ENCODE peak calls at places on chromosome 4, in nine cellular contexts. E is fibroblast of pulmonary artery, U is cardiac fibroblast, Q is heart right ventricle, V is neural progenitor cell, Z is pancreas, T is uterus, L is cardiac muscle cell, P is astrocyte. C is an unnamed sample.

GRCh38 chr4:169070895-169071218 is 60.8 kb upstream of the CBR4 start:
- DNase-seq in E (peak; percentile 36), U (peak; percentile 62), Q (no peak), V (no peak), Z (peak; percentile 30), T (no peak), L (no peak), P (peak; percentile 53), C (no peak)

GRCh38 chr4:89685277-89685676 is 151.7 kb downstream of the SNCA start:
- DNase-seq in E (no peak), U (no peak), Q (no peak), V (no peak), Z (no peak), T (no peak), L (no peak), P (no peak), C (no peak)

GRCh38 chr4:156718226-156718625 is 253.4 kb downstream of the PDGFC start:
- DNase-seq in E (peak; percentile 9), U (no peak), Q (no peak), V (no peak), Z (no peak), T (no peak), L (no peak), P (peak; percentile 10), C (no peak)

GRCh38 chr4:25769251-25769650 is 93.5 kb downstream of the SEL1L3 start:
- DNase-seq in E (peak; percentile 42), U (peak; percentile 47), Q (peak; percentile 28), V (no peak), Z (no peak), T (no peak), L (peak; percentile 18), P (peak; percentile 26), C (peak; percentile 63)

GRCh38 chr4:83890231-83890630 is 354.3 kb downstream of the GPAT3 start:
- DNase-seq in E (peak; percentile 17), U (peak; percentile 54), Q (no peak), V (no peak), Z (no peak), T (no peak), L (no peak), P (peak; percentile 73), C (peak; percentile 37)

GRCh38 chr4:152937535-152938236 is 1.6 kb downstream of the FHDC1 start:
- DNase-seq in E (no peak), U (peak; percentile 47), Q (peak; percentile 23), V (peak; percentile 61), Z (peak; percentile 38), T (no peak), L (peak; percentile 37), P (peak; percentile 34), C (peak; percentile 33)

GRCh38 chr4:32775049-32775448 is 2054.9 kb downstream of the PCDH7 start:
- DNase-seq in E (peak; percentile 48), U (peak; percentile 0), Q (no peak), V (peak; percentile 57), Z (no peak), T (no peak), L (peak; percentile 50), P (no peak), C (peak; percentile 11)

GRCh38 chr4:98586634-98587354 is 71.6 kb downstream of the TSPAN5 start:
- DNase-seq in E (no peak), U (no peak), Q (no peak), V (no peak), Z (no peak), T (no peak), L (no peak), P (no peak), C (no peak)

GRCh38 chr4:139913398-139913990 is 240.5 kb downstream of the MAML3 start:
- DNase-seq in E (peak; percentile 69), U (peak; percentile 46), Q (no peak), V (no peak), Z (peak; percentile 57), T (no peak), L (no peak), P (peak; percentile 36), C (peak; percentile 56)

GRCh38 chr4:133130171-133130570 is 18.9 kb upstream of the PCDH10 start:
- DNase-seq in E (peak; percentile 80), U (peak; percentile 59), Q (no peak), V (no peak), Z (no peak), T (no peak), L (no peak), P (peak; percentile 85), C (no peak)

GRCh38 chr4:155837203-155837796 is 28.8 kb downstream of the ASIC5 start:
- DNase-seq in E (no peak), U (no peak), Q (no peak), V (no peak), Z (no peak), T (no peak), L (no peak), P (no peak), C (no peak)

GRCh38 chr4:84498203-84499026 is 677 bp downstream of the NKX6-1 start:
- DNase-seq in E (peak; percentile 26), U (peak; percentile 27), Q (no peak), V (peak; percentile 70), Z (no peak), T (no peak), L (peak; percentile 49), P (peak; percentile 13), C (peak; percentile 37)

GRCh38 chr4:103046416-103047290 is 27.1 kb upstream of the SLC9B1 start:
- DNase-seq in E (peak; percentile 68), U (peak; percentile 67), Q (peak; percentile 18), V (peak; percentile 71), Z (no peak), T (no peak), L (peak; percentile 63), P (peak; percentile 14), C (peak; percentile 58)

GRCh38 chr4:188826393-188826792 is 687.2 kb downstream of the TRIML1 start:
- DNase-seq in E (no peak), U (no peak), Q (no peak), V (no peak), Z (no peak), T (no peak), L (no peak), P (no peak), C (no peak)

GRCh38 chr4:8307126-8307525 is 37.6 kb downstream of the HTRA3 start:
- DNase-seq in E (no peak), U (no peak), Q (no peak), V (no peak), Z (no peak), T (peak; percentile 15), L (no peak), P (no peak), C (no peak)

GRCh38 chr4:16516796-16517413 is 290.6 kb upstream of the TAPT1 start:
- DNase-seq in E (peak; percentile 82), U (peak; percentile 72), Q (peak; percentile 41), V (peak; percentile 27), Z (peak; percentile 24), T (peak; percentile 78), L (peak; percentile 70), P (peak; percentile 62), C (peak; percentile 83)
- TF ChIP-seq CTCF in E (peak; percentile 50), U (peak; percentile 40), Q (no peak), V (peak; percentile 33), Z (no peak), T (peak; percentile 64), L (peak; percentile 63), P (peak; percentile 28), C (peak; percentile 58)

GRCh38 chr4:186844059-186844681 is 120.5 kb upstream of the FAT1 start:
- DNase-seq in E (peak; percentile 72), U (peak; percentile 57), Q (no peak), V (peak; percentile 86), Z (no peak), T (peak; percentile 24), L (no peak), P (peak; percentile 62), C (peak; percentile 65)

GRCh38 chr4:186838295-186838694 is 114.6 kb upstream of the FAT1 start:
- DNase-seq in E (no peak), U (no peak), Q (no peak), V (no peak), Z (no peak), T (no peak), L (no peak), P (no peak), C (no peak)

GRCh38 chr4:186839122-186840037 is 115.7 kb upstream of the FAT1 start:
- DNase-seq in E (peak; percentile 89), U (peak; percentile 82), Q (peak; percentile 8), V (no peak), Z (peak; percentile 20), T (peak; percentile 23), L (no peak), P (peak; percentile 83), C (peak; percentile 86)

GRCh38 chr4:186840771-186841301 is 117.2 kb upstream of the FAT1 start:
- DNase-seq in E (no peak), U (peak; percentile 25), Q (peak; percentile 11), V (no peak), Z (no peak), T (peak; percentile 23), L (no peak), P (no peak), C (no peak)

DNA sequence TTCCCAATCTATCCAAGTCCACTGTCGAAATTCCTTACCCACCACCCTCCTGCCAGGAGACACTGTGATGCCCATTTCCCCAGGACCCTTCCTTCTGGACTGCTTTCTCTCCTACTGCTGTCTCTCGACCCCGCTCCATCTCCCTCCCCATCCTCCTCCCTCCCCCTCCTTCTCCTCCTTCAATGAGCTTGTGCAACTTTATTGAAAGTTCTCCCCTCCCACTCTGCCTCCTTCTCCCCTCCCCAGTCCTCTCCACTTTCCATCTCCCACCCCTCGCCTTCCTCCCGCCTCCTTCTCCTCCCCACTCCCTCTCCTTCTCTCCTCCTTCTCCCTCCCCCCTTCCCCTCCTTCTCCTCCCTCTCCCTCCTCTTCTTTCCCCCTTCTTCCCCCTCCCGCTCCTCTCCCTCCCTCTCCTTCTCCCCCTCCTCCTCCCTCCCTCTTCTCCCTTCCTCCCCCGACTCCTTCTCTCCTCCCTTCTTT is 116.6 kb upstream of the FAT1 start:
- DNase-seq in E (no peak), U (peak; percentile 64), Q (peak; percentile 68), V (no peak), Z (peak; percentile 25), T (peak; percentile 68), L (no peak), P (no peak), C (peak; percentile 76)
- H3K4me3 ChIP-seq in E (no peak overlapping the region), U (no peak overlapping the region), Q (peak overlapping the region; percentile 38), V (no peak overlapping the region), Z (no peak overlapping the region), T (peak overlapping the region; percentile 32), L (no peak overlapping the region), P (peak overlapping the region; percentile 35), C (peak overlapping the region; percentile 54)

GRCh38 chr4:129926936-129927335 is 831.0 kb downstream of the C4orf33 start:
- DNase-seq in E (peak; percentile 1), U (peak; percentile 9), Q (no peak), V (no peak), Z (no peak), T (no peak), L (no peak), P (no peak), C (no peak)
- TF ChIP-seq CTCF in E (no peak), U (no peak), Q (no peak), V (peak; percentile 30), Z (no peak), T (no peak), L (no peak), P (no peak), C (no peak)

DNA sequence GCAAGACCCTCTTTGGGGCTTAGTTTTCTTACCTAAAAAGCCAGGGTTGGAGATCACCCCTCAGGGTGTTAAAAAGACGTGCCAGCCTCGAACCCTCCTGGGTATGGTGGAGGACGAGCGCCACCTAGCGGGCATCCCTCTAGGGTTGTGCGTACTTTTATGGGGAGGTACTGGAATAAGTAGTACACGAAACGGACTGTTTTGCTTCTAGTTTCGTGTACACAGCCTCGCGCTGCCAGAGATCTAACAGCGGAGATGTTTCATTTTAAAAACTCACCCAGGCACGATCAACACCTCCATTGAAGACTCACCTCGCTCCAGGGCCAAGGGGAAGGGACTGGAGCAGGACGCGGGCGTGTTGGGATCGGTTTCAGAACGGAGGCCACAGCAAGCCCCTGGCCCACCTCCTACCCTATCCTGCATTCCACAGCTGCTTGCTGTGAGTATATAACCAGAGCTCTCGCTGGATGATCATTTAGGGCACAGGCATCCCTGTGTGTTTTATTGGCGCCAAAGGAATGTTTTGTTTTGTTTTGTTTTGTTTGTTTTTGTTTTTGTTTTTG is 4.8 kb upstream of the NKX3-2 start:
- DNase-seq in E (peak; percentile 88), U (peak; percentile 86), Q (peak; percentile 67), V (peak; percentile 93), Z (peak; percentile 75), T (peak; percentile 65), L (peak; percentile 88), P (peak; percentile 33), C (peak; percentile 83)
- H3K4me3 ChIP-seq in E (peak overlapping the region; percentile 56), U (peak overlapping the region; percentile 43), Q (peak overlapping the region; percentile 10), V (peak overlapping the region; percentile 47), Z (no peak overlapping the region), T (no peak overlapping the region), L (peak overlapping the region; percentile 35), P (peak overlapping the region; percentile 65), C (peak overlapping the region; percentile 69)